ENCODE peak calls at places on chromosomes 12 and 14, in ten cellular contexts. D is hepatocyte, Q is MM.1S, U is PC-9, H is HCT116, A is fibroblast of lung, M is GM23338, K is endothelial cell of umbilical vein, C is HepG2, W is SK-N-MC. R is an unnamed sample.

GRCh38 chr12:115870021-115870420 is 407.5 kb downstream of the MED13L start:
- DNase-seq in D (no peak), Q (no peak), U (no peak), H (no peak), A (no peak), M (no peak), K (no peak), C (no peak), W (no peak), R (no peak)

GRCh38 chr14:65478596-65478995 is 66.1 kb downstream of the FUT8 start:
- DNase-seq in D (peak), Q (no peak), U (no peak), H (peak), A (no peak), M (no peak), K (peak), C (no peak), W (no peak), R (no peak)

GRCh38 chr14:70023871-70024270 is 144.7 kb downstream of the SMOC1 start:
- DNase-seq in D (no peak), Q (no peak), U (no peak), H (no peak), A (no peak), M (no peak), K (no peak), C (no peak), W (no peak), R (no peak)

GRCh38 chr12:1593232-1594044 is 943 bp downstream of the FBXL14 start:
- DNase-seq in D (peak), Q (peak), U (peak), H (no peak), A (no peak), M (peak), K (peak), C (no peak), W (no peak), R (no peak)

GRCh38 chr14:75484711-75485429 is 37.4 kb upstream of the BATF start:
- DNase-seq in D (no peak), Q (no peak), U (no peak), H (no peak), A (no peak), M (no peak), K (no peak), C (no peak), W (no peak), R (no peak)

GRCh38 chr12:58509116-58509885 is 411.0 kb downstream of the LRIG3 start:
- DNase-seq in D (no peak), Q (no peak), U (no peak), H (no peak), A (peak), M (no peak), K (peak), C (no peak), W (no peak), R (no peak)

GRCh38 chr12:113582521-113583218 is 111.0 kb upstream of the LHX5 start:
- DNase-seq in D (no peak), Q (no peak), U (peak), H (no peak), A (no peak), M (no peak), K (no peak), C (no peak), W (no peak), R (no peak)

GRCh38 chr12:48489012-48489411 is 6.7 kb downstream of the C12orf54 start:
- DNase-seq in D (peak), Q (no peak), U (no peak), H (no peak), A (no peak), M (no peak), K (no peak), C (no peak), W (no peak), R (peak)

GRCh38 chr12:51642286-51642685 is 51.3 kb downstream of the SCN8A start:
- DNase-seq in D (no peak), Q (no peak), U (no peak), H (no peak), A (no peak), M (no peak), K (no peak), C (no peak), W (no peak), R (no peak)

GRCh38 chr12:114679452-114679875 is 4.5 kb downstream of the TBX3 start:
- DNase-seq in D (no peak), Q (no peak), U (no peak), H (no peak), A (peak), M (peak), K (no peak), C (no peak), W (no peak), R (no peak)

GRCh38 chr12:114681149-114681849 is 2.7 kb downstream of the TBX3 start:
- DNase-seq in D (no peak), Q (no peak), U (no peak), H (no peak), A (peak), M (no peak), K (no peak), C (no peak), W (no peak), R (no peak)

GRCh38 chr12:114678718-114679117 is 5.3 kb downstream of the TBX3 start:
- DNase-seq in D (no peak), Q (no peak), U (no peak), H (no peak), A (no peak), M (peak), K (no peak), C (no peak), W (no peak), R (no peak)

GRCh38 chr12:114680498-114681148 is 3.4 kb downstream of the TBX3 start:
- DNase-seq in D (no peak), Q (no peak), U (no peak), H (no peak), A (peak), M (no peak), K (no peak), C (no peak), W (no peak), R (no peak)

GRCh38 chr12:114679942-114680341 is 4.0 kb downstream of the TBX3 start:
- DNase-seq in D (no peak), Q (no peak), U (no peak), H (no peak), A (no peak), M (no peak), K (no peak), C (no peak), W (no peak), R (no peak)
- TF ChIP-seq EZH2 in D (no peak), Q (no peak), U (no peak), H (no peak), A (no peak), M (peak), K (no peak), C (no peak), W (no peak), R (no peak)

GRCh38 chr14:73953731-73954130 is 3.6 kb downstream of the COQ6 start:
- DNase-seq in D (no peak), Q (no peak), U (no peak), H (no peak), A (no peak), M (no peak), K (no peak), C (no peak), W (no peak), R (no peak)

GRCh38 chr14:73949752-73950734 is at the start of the genes COQ6 and FAM161B:
- DNase-seq in D (peak), Q (peak), U (peak), H (peak), A (peak), M (peak), K (peak), C (peak), W (peak), R (peak)

GRCh38 chr14:73961192-73961591 is 11.1 kb downstream of the COQ6 start:
- DNase-seq in D (no peak), Q (no peak), U (no peak), H (no peak), A (no peak), M (no peak), K (no peak), C (no peak), W (no peak), R (no peak)

GRCh38 chr14:73958591-73958990 is 8.5 kb downstream of the COQ6 start:
- DNase-seq in D (no peak), Q (no peak), U (no peak), H (no peak), A (no peak), M (no peak), K (no peak), C (no peak), W (no peak), R (no peak)

GRCh38 chr14:73955674-73956073 is 5.6 kb downstream of the COQ6 start:
- DNase-seq in D (no peak), Q (no peak), U (no peak), H (no peak), A (no peak), M (no peak), K (no peak), C (no peak), W (no peak), R (no peak)
- TF ChIP-seq EZH2 in D (no peak), Q (no peak), U (no peak), H (no peak), A (no peak), M (no peak), K (no peak), C (no peak), W (no peak), R (no peak)

GRCh38 chr12:106300761-106301160 is 1.8 kb upstream of the TCP11L2 start:
- DNase-seq in D (peak), Q (no peak), U (peak), H (no peak), A (no peak), M (no peak), K (peak), C (peak), W (no peak), R (no peak)
- TF ChIP-seq EZH2 in D (no peak), Q (no peak), U (no peak), H (no peak), A (no peak), M (no peak), K (no peak), C (no peak), W (no peak), R (no peak)

DNA sequence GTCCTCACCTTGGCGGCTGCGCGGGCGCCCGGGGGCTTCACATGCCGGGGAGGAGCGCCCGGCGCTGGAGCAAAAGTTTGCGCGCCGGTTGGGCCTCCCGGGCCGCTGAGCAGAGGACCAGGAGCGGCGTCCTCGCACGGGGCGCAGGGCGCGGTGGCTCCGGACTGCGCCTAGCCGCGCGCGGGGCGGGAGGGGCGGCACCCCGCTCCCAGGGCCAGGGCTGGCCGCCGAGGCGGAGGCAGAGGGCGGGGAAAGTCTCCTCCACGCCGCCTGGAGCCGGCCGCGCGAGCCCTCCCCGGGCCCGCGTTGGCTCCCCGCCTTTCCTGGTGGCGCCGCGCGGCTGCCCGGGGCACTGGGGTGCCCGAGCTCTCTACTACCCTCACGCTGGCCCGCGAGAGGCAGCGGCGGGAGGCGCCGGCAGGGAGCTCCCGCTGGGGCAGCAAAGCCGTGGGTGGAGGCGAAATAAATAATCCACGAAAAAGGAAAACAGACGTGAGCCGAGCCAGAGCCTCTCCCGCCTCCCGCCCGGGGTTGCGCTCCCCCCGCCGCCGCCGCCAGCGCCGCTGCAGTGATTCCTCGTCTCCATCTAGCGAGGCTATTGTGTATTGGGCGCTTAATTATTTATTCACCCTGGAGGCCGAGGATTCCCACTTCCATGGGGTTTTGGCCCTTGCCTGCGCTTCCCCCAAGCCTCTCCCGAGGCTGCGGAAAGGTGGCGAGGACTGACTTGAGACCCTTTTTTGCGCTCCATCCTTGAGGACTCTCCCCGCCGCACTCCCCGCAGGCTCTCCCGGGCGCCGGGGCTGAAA is 476 bp upstream of the PRIMA1 start:
- DNase-seq in D (peak), Q (no peak), U (no peak), H (no peak), A (no peak), M (peak), K (no peak), C (no peak), W (no peak), R (no peak)
- TF ChIP-seq EZH2 in D (peak), Q (no peak), U (no peak), H (no peak), A (no peak), M (no peak), K (no peak), C (no peak), W (no peak), R (no peak)

GRCh38 chr14:21023817-21024667 is 819 bp downstream of the NDRG2 start:
- DNase-seq in D (peak), Q (no peak), U (no peak), H (no peak), A (no peak), M (peak), K (no peak), C (peak), W (no peak), R (no peak)
- TF ChIP-seq EZH2 in D (no peak), Q (no peak), U (no peak), H (no peak), A (peak), M (no peak), K (no peak), C (no peak), W (no peak), R (no peak)

DNA sequence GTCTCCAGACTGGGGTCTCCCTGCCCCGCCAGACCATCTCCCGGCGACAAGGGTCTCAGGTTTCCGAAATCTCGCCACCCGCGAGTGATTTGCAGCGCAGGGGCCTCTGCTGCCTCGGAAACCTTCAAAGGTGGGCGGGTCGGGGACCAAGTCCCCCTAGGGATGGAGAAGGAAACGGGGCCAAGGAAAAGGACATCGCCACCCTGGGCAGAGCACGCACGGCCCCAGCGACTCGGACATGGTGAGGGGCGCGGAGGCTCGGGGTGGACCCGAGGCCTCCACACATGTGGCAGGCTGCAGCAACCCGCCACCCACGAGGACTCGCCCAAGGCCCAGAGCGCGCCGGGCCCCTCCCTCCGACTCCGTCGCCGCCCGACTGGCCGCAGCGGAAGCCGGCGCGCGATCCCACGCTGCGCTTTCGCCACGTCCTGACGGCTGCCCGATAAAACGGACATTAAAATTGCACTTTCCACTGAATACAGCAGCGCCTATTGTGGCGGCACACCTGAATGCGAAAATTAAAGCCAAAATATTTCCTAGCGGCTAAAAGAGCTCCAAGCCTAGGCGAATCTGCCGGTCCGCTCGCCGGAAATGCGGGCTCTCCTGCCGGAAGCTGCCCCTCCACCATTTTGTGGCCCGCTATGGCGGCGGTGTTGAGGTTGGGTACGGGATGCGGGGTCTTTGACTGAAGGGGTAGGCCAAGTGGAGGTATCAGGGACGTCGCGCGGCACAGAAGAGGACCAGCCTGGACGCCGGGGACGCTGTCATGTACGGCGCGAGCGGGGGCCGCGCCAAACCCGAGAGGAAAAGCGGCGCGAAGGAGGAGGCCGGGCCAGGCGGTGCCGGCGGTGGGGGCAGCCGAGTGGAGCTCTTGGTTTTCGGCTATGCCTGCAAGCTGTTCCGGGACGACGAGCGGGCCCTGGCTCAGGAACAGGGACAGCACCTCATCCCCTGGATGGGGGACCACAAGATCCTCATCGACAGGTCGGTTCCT is at the start of gene SFSWAP:
- DNase-seq in D (peak), Q (peak), U (no peak), H (peak), A (peak), M (peak), K (peak), C (peak), W (peak), R (peak)
- TF ChIP-seq EZH2 in D (no peak), Q (no peak), U (no peak), H (no peak), A (no peak), M (no peak), K (no peak), C (no peak), W (no peak), R (no peak)

GRCh38 chr14:36582874-36583241 is 444 bp upstream of the NKX2-8 start:
- DNase-seq in D (no peak), Q (no peak), U (no peak), H (no peak), A (no peak), M (no peak), K (no peak), C (no peak), W (no peak), R (no peak)
- TF ChIP-seq EZH2 in D (no peak), Q (no peak), U (no peak), H (no peak), A (no peak), M (peak), K (no peak), C (no peak), W (no peak), R (no peak)

DNA sequence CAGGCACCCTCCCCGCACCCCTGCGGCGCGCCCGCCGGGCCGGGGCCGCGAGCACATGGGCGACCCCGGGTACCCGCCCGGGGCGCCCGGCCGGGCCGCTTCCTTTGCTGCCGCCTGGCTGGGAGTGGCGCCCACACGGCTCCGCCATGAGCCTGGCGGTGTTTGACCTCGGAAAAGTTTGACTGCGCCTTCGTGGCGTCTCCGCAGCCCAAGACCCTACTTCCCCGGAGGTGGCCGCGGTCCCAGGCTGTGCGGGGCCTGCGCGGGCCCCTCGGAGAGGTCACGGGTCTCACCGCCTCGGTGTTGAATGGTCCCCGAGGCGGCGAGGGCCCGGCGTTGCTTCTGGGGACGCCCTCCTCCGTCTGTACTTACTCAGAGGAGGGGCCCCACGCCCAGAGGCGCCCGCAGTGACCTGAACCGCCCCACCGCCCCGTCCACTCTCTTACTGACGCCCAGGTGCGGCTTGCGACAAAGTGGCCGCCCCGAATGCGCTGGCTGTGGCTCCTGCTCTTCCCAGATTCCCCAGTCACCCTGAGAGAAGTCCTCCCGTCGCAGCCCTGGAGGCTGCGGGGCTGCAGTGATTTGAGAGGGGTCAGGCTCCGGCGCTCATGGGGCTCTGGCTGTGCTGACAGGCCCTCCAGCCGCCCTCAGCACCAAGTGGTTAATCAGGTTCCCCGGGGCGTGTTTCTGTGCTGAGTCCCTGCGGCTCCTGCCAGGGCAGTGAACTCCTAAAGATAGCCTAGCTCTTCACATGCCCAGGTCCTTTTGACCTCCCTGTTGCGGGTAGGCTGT is 5.8 kb downstream of the KMT5A start:
- DNase-seq in D (peak), Q (no peak), U (peak), H (no peak), A (no peak), M (peak), K (peak), C (peak), W (no peak), R (no peak)
- TF ChIP-seq EZH2 in D (no peak), Q (no peak), U (no peak), H (no peak), A (no peak), M (no peak), K (no peak), C (no peak), W (no peak), R (no peak)

DNA sequence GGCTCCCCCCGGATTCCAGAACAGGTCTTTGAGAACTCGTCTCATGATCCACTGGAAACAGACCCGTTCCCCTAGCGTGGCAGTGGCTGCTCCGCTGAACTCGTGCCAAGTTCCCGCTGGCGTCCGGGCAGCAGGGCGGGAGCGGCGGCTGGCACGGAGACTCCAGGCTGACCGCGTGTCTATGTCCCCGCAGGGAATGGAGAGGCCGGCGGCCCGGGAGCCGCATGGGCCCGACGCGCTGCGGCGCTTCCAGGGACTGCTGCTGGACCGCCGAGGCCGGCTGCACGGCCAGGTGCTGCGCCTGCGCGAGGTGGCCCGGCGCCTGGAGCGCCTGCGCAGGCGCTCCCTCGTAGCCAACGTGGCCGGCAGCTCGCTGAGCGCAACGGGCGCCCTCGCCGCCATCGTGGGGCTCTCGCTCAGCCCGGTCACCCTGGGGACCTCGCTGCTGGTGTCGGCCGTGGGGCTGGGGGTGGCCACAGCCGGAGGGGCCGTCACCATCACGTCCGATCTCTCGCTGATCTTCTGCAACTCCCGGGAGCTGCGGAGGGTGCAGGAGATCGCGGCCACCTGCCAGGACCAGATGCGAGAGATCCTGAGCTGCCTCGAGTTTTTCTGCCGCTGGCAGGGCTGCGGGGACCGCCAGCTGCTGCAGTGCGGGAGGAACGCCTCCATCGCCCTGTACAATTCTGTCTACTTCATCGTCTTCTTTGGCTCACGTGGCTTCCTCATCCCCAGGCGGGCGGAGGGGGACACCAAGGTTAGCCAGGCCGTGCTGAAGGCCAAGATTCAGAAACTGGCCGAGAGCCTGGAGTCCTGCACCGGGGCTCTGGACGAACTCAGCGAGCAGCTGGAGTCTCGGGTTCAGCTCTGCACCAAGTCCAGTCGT is 1.5 kb downstream of the APOLD1 start:
- DNase-seq in D (peak), Q (peak), U (peak), H (no peak), A (peak), M (peak), K (peak), C (peak), W (no peak), R (no peak)
- TF ChIP-seq EZH2 in D (no peak), Q (no peak), U (no peak), H (no peak), A (no peak), M (no peak), K (no peak), C (no peak), W (no peak), R (no peak)